ENCODE peak calls at places on chromosomes 11 and 22, in six cellular contexts. Y, R, C, V, K and Q are unnamed samples.

GRCh38 chr11:116865696-116866095 is 28.3 kb upstream of the APOA1 start:
- DNase-seq in R (no peak), C (no peak), Y (no peak), V (no peak), K (no peak), Q (no peak)

GRCh38 chr22:20013382-20013871 is 3.2 kb downstream of the ARVCF start:
- DNase-seq in R (peak), C (peak), K (no peak), V (peak), Y (peak), Q (peak)

GRCh38 chr22:42791721-42792452 is 65.2 kb downstream of the ARFGAP3 start:
- DNase-seq in K (no peak), Y (no peak), R (no peak), V (no peak), C (no peak), Q (no peak)

GRCh38 chr11:134146598-134146997 is 77.2 kb downstream of the NCAPD3 start:
- DNase-seq in Y (no peak), K (no peak), C (no peak), V (no peak), R (no peak), Q (no peak)

GRCh38 chr11:65575568-65576231 is at the start of gene EHBP1L1:
- DNase-seq in C (peak), Y (no peak), V (no peak), K (no peak), R (peak), Q (no peak)

GRCh38 chr11:71248251-71248570 is 4.2 kb downstream of the SHANK2 start:
- DNase-seq in C (no peak), R (no peak), V (no peak), K (no peak), Y (no peak), Q (no peak)

GRCh38 chr11:120064341-120064740 is 73.6 kb downstream of the TRIM29 start:
- DNase-seq in V (no peak), R (no peak), K (no peak), Y (no peak), C (no peak), Q (peak)

GRCh38 chr11:58186938-58187337 is 1.9 kb upstream of the OR9Q2 start:
- DNase-seq in K (no peak), C (no peak), V (no peak), R (no peak), Y (no peak), Q (no peak)

GRCh38 chr11:43021466-43021865 is 290.3 kb upstream of the API5 start:
- DNase-seq in Y (no peak), K (no peak), V (peak), C (peak), R (no peak), Q (no peak)

GRCh38 chr11:118142081-118142480 is 10.5 kb downstream of the SCN4B start:
- DNase-seq in Y (no peak), V (no peak), C (no peak), R (peak), K (no peak), Q (no peak)

GRCh38 chr22:47515384-47516125 is 753.1 kb downstream of the TBC1D22A start:
- DNase-seq in C (no peak), K (no peak), Y (no peak), R (no peak), V (no peak), Q (no peak)

GRCh38 chr11:70876685-70877084 is 375.7 kb downstream of the SHANK2 start:
- DNase-seq in Y (no peak), K (no peak), R (no peak), V (no peak), C (no peak), Q (no peak)

GRCh38 chr11:118791015-118791960 is at the start of gene DDX6:
- DNase-seq in Y (peak), V (peak), C (peak), R (peak), K (peak), Q (peak)

GRCh38 chr11:69925366-69926196 is 106.4 kb upstream of the FGF3 start:
- DNase-seq in Y (no peak), C (no peak), R (no peak), V (no peak), K (no peak), Q (no peak)

GRCh38 chr11:14105446-14105845 is 142.9 kb downstream of the SPON1 start:
- DNase-seq in K (no peak), C (no peak), V (no peak), R (no peak), Y (no peak), Q (no peak)

GRCh38 chr22:50473855-50474671 is 772 bp downstream of the SBF1 start:
- DNase-seq in R (peak), C (peak), K (peak), V (peak), Y (peak), Q (no peak)

GRCh38 chr11:2886191-2886894 is 768 bp upstream of the CDKN1C start:
- DNase-seq in Y (no peak), C (peak), R (no peak), K (no peak), V (peak), Q (peak)

GRCh38 chr11:117180661-117181585 is 2.4 kb downstream of the SIDT2 start:
- DNase-seq in K (no peak), R (peak), C (peak), V (peak), Y (peak), Q (peak)

GRCh38 chr11:65903068-65903481 is 2.9 kb upstream of the FOSL1 start:
- DNase-seq in K (no peak), R (peak), Y (peak), C (no peak), V (no peak), Q (no peak)

GRCh38 chr11:62142921-62143320 is 19.1 kb downstream of the INCENP start:
- DNase-seq in Y (no peak), K (no peak), V (no peak), C (no peak), R (no peak), Q (no peak)

GRCh38 chr11:116930586-116930985 is 93.2 kb upstream of the APOA1 start:
- DNase-seq in V (no peak), C (no peak), R (no peak), K (no peak), Y (no peak), Q (no peak)

GRCh38 chr22:45731798-45732495 is 60.3 kb downstream of the ATXN10 start:
- DNase-seq in V (no peak), Y (no peak), K (no peak), R (peak), C (no peak), Q (no peak)

GRCh38 chr11:47354913-47355282 is 2.4 kb upstream of the MYBPC3 start:
- DNase-seq in Y (no peak), K (no peak), R (no peak), C (no peak), V (no peak), Q (no peak)

GRCh38 chr11:67053896-67054850 is 2.5 kb upstream of the RHOD start:
- DNase-seq in C (peak), V (peak), R (peak), Y (peak), K (no peak), Q (peak)

GRCh38 chr11:96942855-96943254 is 553.0 kb downstream of the JRKL start:
- DNase-seq in K (no peak), R (no peak), Y (no peak), V (no peak), C (no peak), Q (no peak)

GRCh38 chr11:96949464-96949863 is 559.7 kb downstream of the JRKL start:
- DNase-seq in V (no peak), C (no peak), Y (no peak), R (no peak), K (no peak), Q (no peak)

GRCh38 chr11:96948066-96948465 is 558.3 kb downstream of the JRKL start:
- DNase-seq in K (no peak), C (no peak), Y (no peak), V (no peak), R (no peak), Q (no peak)

DNA sequence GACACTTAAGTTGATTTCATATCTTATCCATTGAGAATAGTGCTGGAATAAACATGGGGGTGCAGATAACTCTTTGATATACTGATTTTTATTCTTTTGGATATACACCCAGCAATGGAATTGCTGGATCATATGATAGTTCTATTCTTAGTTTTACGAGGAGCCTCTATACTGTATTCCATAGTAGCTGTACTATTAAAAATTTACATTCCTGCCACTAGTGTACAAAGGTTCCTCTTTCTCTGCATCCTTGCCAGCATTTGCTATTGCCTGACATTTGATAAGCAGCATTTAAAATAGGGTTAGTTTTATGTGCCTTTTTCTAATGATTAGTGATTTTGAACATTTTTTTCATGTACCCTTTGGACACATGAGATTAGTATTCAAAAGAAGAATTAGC is 554.2 kb downstream of the JRKL start:
- DNase-seq in V (no peak), C (no peak), Y (no peak), R (no peak), K (no peak), Q (no peak)
- TF ChIP-seq CTCF in V (no peak), C (no peak), Y (no peak), R (no peak), K (no peak), Q (peak)

GRCh38 chr22:38214248-38215056 is 12.7 kb downstream of the MAFF start:
- DNase-seq in R (peak), Y (no peak), V (peak), K (no peak), C (peak), Q (peak)
- TF ChIP-seq CTCF in R (no peak), Y (peak), V (peak), K (no peak), C (no peak), Q (peak)

DNA sequence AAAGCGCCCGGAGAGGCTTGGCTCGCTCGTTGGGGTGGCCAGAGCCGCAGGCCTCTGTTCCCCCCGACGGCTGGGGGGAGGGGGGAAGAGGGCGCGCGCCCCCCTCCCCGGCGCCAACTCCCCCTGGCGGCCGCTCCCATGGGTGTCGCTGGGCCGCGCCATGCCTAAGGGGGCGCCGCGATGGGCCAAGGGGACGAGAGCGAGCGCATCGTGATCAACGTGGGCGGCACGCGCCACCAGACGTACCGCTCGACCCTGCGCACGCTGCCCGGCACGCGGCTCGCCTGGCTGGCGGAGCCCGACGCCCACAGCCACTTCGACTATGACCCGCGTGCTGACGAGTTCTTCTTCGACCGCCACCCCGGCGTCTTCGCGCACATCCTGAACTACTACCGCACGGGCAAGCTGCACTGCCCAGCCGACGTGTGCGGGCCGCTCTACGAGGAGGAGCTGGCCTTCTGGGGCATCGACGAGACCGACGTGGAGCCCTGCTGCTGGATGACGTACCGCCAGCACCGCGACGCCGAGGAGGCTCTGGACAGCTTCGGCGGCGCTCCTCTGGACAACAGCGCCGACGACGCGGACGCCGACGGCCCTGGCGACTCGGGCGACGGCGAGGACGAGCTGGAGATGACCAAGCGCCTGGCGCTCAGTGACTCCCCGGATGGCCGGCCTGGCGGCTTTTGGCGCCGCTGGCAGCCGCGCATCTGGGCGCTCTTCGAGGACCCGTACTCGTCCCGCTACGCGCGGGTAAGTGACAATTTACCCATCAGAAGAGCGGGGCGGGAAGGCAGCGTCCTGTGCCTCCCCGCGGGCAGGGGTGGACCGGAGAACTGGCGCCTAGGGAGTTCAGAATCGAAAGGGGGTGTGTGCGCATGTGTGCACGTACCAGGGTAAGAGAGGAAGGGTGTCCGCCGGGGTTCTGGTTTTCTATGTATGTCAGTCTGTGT is 1.5 kb downstream of the KCNC1 start:
- DNase-seq in Y (no peak), C (peak), V (peak), K (no peak), R (no peak), Q (no peak)
- TF ChIP-seq CTCF in Y (no peak), C (peak), V (peak), K (peak), R (peak), Q (peak)

GRCh38 chr11:45616802-45617549 is 48.4 kb downstream of the CHST1 start:
- DNase-seq in K (no peak), Y (no peak), R (no peak), V (no peak), C (no peak), Q (no peak)

GRCh38 chr11:45610627-45611026 is 54.8 kb downstream of the CHST1 start:
- DNase-seq in R (no peak), K (no peak), C (no peak), Y (no peak), V (no peak), Q (no peak)

GRCh38 chr11:45615182-45615792 is 50.1 kb downstream of the CHST1 start:
- DNase-seq in Y (no peak), C (no peak), R (no peak), K (no peak), V (no peak), Q (no peak)

GRCh38 chr11:45617886-45618601 is 47.4 kb downstream of the CHST1 start:
- DNase-seq in K (no peak), R (peak), Y (no peak), V (no peak), C (no peak), Q (no peak)

GRCh38 chr11:45614196-45614828 is 51.1 kb downstream of the CHST1 start:
- DNase-seq in C (no peak), Y (no peak), R (no peak), K (no peak), V (no peak), Q (no peak)
- TF ChIP-seq CTCF in C (no peak), Y (no peak), R (no peak), K (no peak), V (no peak), Q (no peak)

DNA sequence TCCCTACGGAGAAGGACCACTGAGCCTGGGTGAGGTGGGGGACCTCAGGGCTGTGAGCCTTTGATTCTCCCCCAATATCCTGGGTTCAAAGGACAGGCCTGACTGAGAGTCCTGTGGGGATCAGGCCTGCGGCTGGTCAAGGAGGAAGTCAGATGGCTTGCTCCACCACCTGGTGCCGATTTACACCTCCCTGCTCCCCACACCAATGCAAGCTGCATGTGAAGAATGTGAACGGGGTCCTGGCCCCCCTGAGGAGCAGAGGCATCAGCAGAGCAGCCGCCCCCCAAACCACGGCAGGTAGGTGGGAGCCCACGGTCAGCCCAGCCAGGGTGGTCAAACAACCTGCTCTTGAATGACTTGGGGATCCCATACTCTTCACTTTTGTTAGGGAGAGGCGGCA is 6.7 kb downstream of the ADAMTS8 start:
- DNase-seq in R (no peak), C (no peak), Y (no peak), V (no peak), K (no peak), Q (no peak)
- TF ChIP-seq CTCF in R (no peak), C (no peak), Y (no peak), V (no peak), K (no peak), Q (no peak)

GRCh38 chr11:7383406-7383805 is 101.9 kb upstream of the OLFML1 start:
- DNase-seq in R (no peak), Y (no peak), V (no peak), C (no peak), K (no peak), Q (no peak)
- TF ChIP-seq CTCF in R (no peak), Y (no peak), V (no peak), C (no peak), K (no peak), Q (no peak)

GRCh38 chr11:16591157-16591556 is 147.3 kb upstream of the C11orf58 start:
- DNase-seq in R (no peak), C (no peak), Y (no peak), V (no peak), K (no peak), Q (no peak)
- TF ChIP-seq CTCF in R (no peak), C (no peak), Y (no peak), V (no peak), K (no peak), Q (no peak)

DNA sequence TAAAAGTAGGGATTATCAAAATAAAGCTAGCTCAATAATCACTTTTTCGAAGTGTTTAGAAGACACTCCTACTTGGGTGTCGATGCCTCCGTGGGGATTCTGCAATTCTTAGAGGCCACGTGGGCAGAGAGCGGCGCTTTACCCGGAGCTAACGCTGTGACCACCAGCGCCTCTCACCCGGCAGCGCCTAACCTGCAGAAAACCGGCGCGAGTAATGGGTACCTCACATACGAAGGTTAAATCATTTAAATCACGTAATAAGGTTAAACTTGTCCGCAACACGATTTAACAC is 547 bp downstream of the TAF1D start:
- DNase-seq in V (peak), R (peak), Y (peak), K (no peak), C (peak), Q (no peak)
- TF ChIP-seq CTCF in V (no peak), R (no peak), Y (no peak), K (no peak), C (no peak), Q (no peak)